ENCODE peak calls at places on chromosomes 13 and 19, in eight cellular contexts. B, U, L, K, A, O, I and Q are unnamed samples. For H3K9me3 and H3K4me1, the result is how much of the 10 kb centered on the place peaks cover.

GRCh38 chr19:33473644-33474305 is 47.8 kb downstream of the PEPD start:
- DNase-seq in U (no peak), I (peak), K (no peak), L (no peak), B (peak), A (no peak), O (no peak), Q (no peak)

GRCh38 chr13:98435356-98435755 is 141.6 kb downstream of the STK24 start:
- DNase-seq in I (no peak), U (no peak), B (no peak), K (no peak), O (no peak), A (no peak), L (no peak), Q (no peak)

GRCh38 chr19:2289714-2290435 is 7.9 kb upstream of the PEAK3 start:
- DNase-seq in U (no peak), K (peak), L (no peak), O (no peak), I (no peak), A (no peak), B (no peak), Q (no peak)

GRCh38 chr19:49355890-49356289 is 6.3 kb downstream of the TEAD2 start:
- DNase-seq in B (no peak), K (no peak), O (no peak), U (no peak), I (no peak), L (no peak), A (no peak), Q (peak)

GRCh38 chr13:32121316-32121715 is 89.7 kb downstream of the FRY start:
- DNase-seq in L (no peak), I (no peak), U (no peak), K (no peak), B (no peak), O (no peak), A (no peak), Q (no peak)

GRCh38 chr13:90104764-90105163 is 1242.7 kb upstream of the MIR17HG start:
- DNase-seq in L (no peak), U (no peak), I (no peak), B (no peak), O (no peak), K (no peak), A (no peak), Q (no peak)

GRCh38 chr13:110434629-110435028 is 126.9 kb downstream of the RAB20 start:
- DNase-seq in A (no peak), L (no peak), O (no peak), B (no peak), I (no peak), U (no peak), K (no peak), Q (no peak)

GRCh38 chr13:79246575-79246949 is 159.5 kb downstream of the RBM26 start:
- DNase-seq in A (no peak), I (no peak), L (no peak), K (no peak), U (no peak), O (no peak), B (no peak), Q (no peak)

GRCh38 chr13:24764276-24764630 is 284 bp downstream of the RNF17 start:
- DNase-seq in U (no peak), B (no peak), K (no peak), O (no peak), A (no peak), L (no peak), I (no peak), Q (no peak)

GRCh38 chr19:17125728-17126677 is 50.4 kb downstream of the MYO9B start:
- DNase-seq in O (no peak), K (peak), A (no peak), I (peak), B (no peak), U (no peak), L (no peak), Q (peak)

GRCh38 chr13:110397445-110397844 is 90.4 kb downstream of the COL4A2 start:
- DNase-seq in L (no peak), I (peak), B (no peak), O (no peak), U (no peak), A (no peak), K (no peak), Q (peak)

GRCh38 chr19:16824658-16825311 is 4.4 kb upstream of the SIN3B start:
- DNase-seq in K (no peak), I (peak), U (no peak), L (no peak), A (no peak), B (peak), O (no peak), Q (peak)

GRCh38 chr19:54881884-54882283 is 7.8 kb downstream of the FCAR start:
- DNase-seq in B (no peak), I (no peak), O (no peak), U (no peak), L (no peak), K (no peak), A (no peak), Q (no peak)

GRCh38 chr13:20442798-20443381 is 82.8 kb downstream of the CRYL1 start:
- DNase-seq in U (no peak), O (no peak), I (no peak), K (no peak), B (no peak), A (no peak), L (no peak), Q (no peak)

GRCh38 chr19:36528921-36529518 is 949 bp upstream of the ZNF260 start:
- DNase-seq in A (no peak), U (no peak), O (peak), K (no peak), L (no peak), B (no peak), I (no peak), Q (no peak)

GRCh38 chr13:74820809-74821208 is 661.2 kb downstream of the TBC1D4 start:
- DNase-seq in I (no peak), B (no peak), A (no peak), L (no peak), U (no peak), O (no peak), K (no peak), Q (no peak)

GRCh38 chr19:39915848-39916215 is 18.6 kb downstream of the FCGBP start:
- DNase-seq in I (no peak), K (peak), O (no peak), B (no peak), L (no peak), A (no peak), U (no peak), Q (no peak)

GRCh38 chr13:47213057-47213456 is 316.2 kb upstream of the HTR2A start:
- DNase-seq in I (peak), B (no peak), O (no peak), U (no peak), K (no peak), L (no peak), A (no peak), Q (no peak)

GRCh38 chr19:4969772-4970531 is 1.0 kb downstream of the KDM4B start:
- DNase-seq in L (peak), B (peak), I (no peak), U (no peak), A (no peak), K (no peak), O (peak), Q (no peak)

GRCh38 chr19:1650627-1651009 is 1.8 kb downstream of the TCF3 start:
- DNase-seq in L (no peak), B (peak), O (no peak), A (no peak), U (no peak), I (peak), K (no peak), Q (no peak)

GRCh38 chr13:110183925-110184324 is 123.0 kb downstream of the COL4A1 start:
- DNase-seq in K (no peak), O (no peak), B (no peak), U (no peak), I (peak), A (no peak), L (no peak), Q (no peak)

GRCh38 chr13:53839461-53839860 is 810.8 kb downstream of the OLFM4 start:
- DNase-seq in A (no peak), B (no peak), U (no peak), L (no peak), K (no peak), O (no peak), I (no peak), Q (no peak)

GRCh38 chr19:12723383-12723642 is 419 bp downstream of the TNPO2 start:
- DNase-seq in L (no peak), U (no peak), B (no peak), A (no peak), O (no peak), K (no peak), I (peak), Q (no peak)

GRCh38 chr19:3699071-3699740 is 1.1 kb downstream of the PIP5K1C start:
- DNase-seq in A (peak), L (peak), K (no peak), U (no peak), B (peak), I (peak), O (no peak), Q (peak)
- TF ChIP-seq POLR2A in A (no peak), L (no peak), K (no peak), U (no peak), B (no peak), I (no peak), O (no peak), Q (peak)

DNA sequence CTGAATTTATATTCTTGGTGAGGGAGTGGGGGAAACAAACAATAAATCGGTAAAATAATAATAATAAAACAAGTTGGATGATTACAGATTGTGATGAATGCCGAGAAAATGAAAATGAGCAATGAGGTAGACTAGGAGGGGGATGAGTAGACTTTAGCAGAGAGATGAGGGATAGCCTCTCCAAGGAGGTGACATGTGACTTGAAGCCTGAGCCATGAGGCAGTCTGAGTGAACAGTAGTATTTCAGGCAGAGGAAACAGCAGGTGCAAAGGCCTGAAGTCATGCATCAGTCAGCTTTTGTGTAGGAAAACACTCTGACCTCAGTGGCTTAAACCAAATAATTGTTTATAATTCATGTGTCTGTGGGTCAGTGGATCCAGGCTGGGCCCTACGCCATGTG is 4.6 kb downstream of the ZNF135 start:
- DNase-seq in I (no peak), O (no peak), L (no peak), B (no peak), A (no peak), K (no peak), U (no peak), Q (no peak)
- H3K9me3 ChIP-seq in I (half or more), O (half or more), L (under half), B (under half), A (half or more), K (half or more), U (under half), Q (under half)

DNA sequence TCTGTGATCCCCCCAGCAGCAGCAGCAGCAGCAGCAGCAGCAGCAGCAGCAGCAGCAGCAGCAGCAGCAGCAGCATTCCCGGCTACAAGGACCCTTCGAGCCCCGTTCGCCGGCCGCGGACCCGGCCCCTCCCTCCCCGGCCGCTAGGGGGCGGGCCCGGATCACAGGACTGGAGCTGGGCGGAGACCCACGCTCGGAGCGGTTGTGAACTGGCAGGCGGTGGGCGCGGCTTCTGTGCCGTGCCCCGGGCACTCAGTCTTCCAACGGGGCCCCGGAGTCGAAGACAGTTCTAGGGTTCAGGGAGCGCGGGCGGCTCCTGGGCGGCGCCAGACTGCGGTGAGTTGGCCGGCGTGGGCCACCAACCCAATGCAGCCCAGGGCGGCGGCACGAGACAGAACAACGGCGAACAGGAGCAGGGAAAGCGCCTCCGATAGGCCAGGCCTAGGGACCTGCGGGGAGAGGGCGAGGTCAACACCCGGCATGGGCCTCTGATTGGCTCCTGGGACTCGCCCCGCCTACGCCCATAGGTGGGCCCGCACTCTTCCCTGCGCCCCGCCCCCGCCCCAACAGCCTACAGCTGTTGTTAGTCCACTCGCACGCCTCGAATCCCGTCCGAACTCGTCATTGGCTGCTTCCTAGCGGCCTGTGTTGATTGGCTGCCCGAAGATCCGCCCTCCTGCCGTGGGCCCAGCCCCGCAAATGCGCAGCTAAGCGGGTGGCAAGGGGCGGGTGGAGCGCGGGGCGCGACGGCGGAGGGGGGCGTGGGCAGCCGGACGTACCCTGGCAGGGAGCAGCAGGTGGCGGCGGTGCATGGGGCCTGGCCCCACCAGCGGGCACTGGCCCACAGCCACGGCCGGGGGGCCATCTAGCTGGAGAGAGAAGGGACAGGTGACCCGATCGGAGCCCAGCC is 1.4 kb upstream of the SIX5 start:
- DNase-seq in I (peak), O (peak), B (peak), K (peak), U (peak), L (peak), A (peak), Q (peak)
- H3K4me1 ChIP-seq in I (under half), O (under half), B (under half), K (half or more), U (under half), L (under half), A (under half), Q (under half)

DNA sequence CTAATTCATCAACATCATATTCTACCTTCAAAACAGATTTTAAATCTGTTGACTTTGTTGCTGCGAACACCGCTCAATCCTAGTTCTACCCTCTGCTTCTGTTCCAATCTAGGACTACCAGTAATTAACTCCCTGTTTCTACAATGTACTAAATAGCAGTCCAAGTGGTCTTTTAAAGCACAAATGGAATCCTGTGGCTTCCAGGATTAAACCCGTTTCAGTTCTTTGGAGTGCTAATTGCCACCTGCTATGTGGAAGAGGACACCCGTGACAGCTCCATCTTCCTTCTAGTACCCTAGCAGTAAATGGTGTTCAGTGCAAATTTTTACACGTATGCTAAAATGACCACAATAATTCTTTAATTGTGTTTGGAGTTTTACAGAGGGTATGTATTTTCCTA is 232.1 kb downstream of the TDRD3 start:
- DNase-seq in L (no peak), B (no peak), K (no peak), A (no peak), O (no peak), I (no peak), U (no peak), Q (no peak)
- TF ChIP-seq POLR2A in L (no peak), B (no peak), K (no peak), A (no peak), O (no peak), I (no peak), U (no peak), Q (no peak)

DNA sequence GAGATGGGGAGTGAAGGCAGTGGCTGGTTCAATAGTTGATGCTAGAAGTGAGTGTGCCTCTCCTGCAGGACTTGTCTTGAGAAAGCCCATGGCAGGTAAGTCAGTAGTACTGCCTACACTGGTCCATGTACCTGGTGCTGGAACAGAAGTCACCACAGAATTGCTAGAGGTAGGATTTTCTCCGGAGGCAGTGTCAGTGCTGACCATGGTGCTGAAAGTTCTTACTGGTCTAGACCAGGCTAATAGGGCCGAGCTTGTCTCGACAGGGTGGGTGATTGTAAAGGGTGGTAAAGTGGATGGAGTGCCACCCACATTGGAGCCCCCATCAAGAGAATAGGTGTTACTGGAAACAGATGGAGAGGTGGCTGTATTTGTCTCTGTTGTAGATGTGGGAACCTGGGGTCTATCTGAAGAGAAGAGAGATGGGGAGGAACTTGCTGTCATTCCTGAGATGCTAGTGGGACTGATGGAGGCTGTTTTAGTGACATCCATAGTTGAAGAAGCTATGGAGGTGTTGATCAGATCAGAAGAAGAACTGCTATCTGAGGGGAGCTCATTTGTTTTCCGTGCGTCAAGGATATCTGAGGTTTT is 36.6 kb downstream of the MUC16 start:
- DNase-seq in I (no peak), U (no peak), K (no peak), B (no peak), O (no peak), A (no peak), L (no peak), Q (no peak)
- H3K9me3 ChIP-seq in I (half or more), U (under half), K (under half), B (under half), O (half or more), A (under half), L (under half), Q (under half)

GRCh38 chr19:46878613-46879375 is 18.0 kb downstream of the ARHGAP35 start:
- DNase-seq in B (peak), K (no peak), U (no peak), O (no peak), I (peak), L (no peak), A (no peak), Q (peak)
- H3K4me1 ChIP-seq in B (under half), K (under half), U (under half), O (under half), I (under half), L (under half), A (under half), Q (under half)

GRCh38 chr19:13834308-13834790 is 39.1 kb downstream of the ZSWIM4 start:
- DNase-seq in U (no peak), L (no peak), I (peak), K (no peak), O (no peak), A (no peak), B (no peak), Q (no peak)
- TF ChIP-seq POLR2A in U (no peak), L (no peak), I (no peak), K (no peak), O (no peak), A (no peak), B (no peak), Q (no peak)

GRCh38 chr19:43883864-43884263 is 51.2 kb downstream of the ZNF45 start:
- DNase-seq in B (no peak), K (no peak), O (no peak), U (no peak), A (no peak), I (no peak), L (no peak), Q (no peak)

GRCh38 chr19:43880483-43880882 is 53.4 kb downstream of the ZNF283 start:
- DNase-seq in K (no peak), B (no peak), I (no peak), O (no peak), L (no peak), A (no peak), U (no peak), Q (no peak)
- H3K9me3 ChIP-seq in K (half or more), B (under half), I (under half), O (under half), L (under half), A (half or more), U (half or more), Q (under half)

DNA sequence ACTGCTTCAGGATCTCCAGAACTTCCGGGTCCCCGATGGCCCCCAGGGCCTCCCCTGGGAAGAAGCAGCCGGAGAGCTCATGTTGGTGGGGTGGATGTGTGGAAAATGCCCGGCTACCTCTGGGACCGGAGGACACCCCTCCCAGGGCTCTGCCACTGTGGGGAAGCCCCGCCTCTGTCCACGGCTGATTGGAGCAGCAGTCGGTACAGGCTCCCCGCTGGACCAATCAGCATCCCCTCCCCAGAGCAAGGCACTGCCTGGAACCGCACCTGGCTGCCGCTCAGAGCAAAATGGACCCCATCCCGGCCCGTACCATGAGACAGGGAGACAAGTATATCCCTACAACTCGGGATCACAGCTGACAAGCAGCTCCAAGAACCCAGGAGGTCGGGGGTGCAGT is 6.4 kb downstream of the DOHH start:
- DNase-seq in K (peak), L (no peak), B (no peak), O (peak), I (no peak), A (no peak), U (no peak), Q (no peak)
- H3K4me1 ChIP-seq in K (under half), L (under half), B (under half), O (under half), I (under half), A (under half), U (under half), Q (under half)

GRCh38 chr13:43083750-43084149 is 60.4 kb downstream of the DNAJC15 start:
- DNase-seq in K (no peak), I (no peak), U (no peak), B (no peak), A (no peak), O (no peak), L (no peak), Q (no peak)
- TF ChIP-seq POLR2A in K (no peak), I (no peak), U (no peak), B (no peak), A (no peak), O (no peak), L (no peak), Q (no peak)